ENCODE peak calls at places on chromosomes 2 and 18, in four cellular contexts. Y, I, F and W are unnamed samples.

GRCh38 chr2:143451622-143452021 is 322.4 kb downstream of the ARHGAP15 start:
- DNase-seq in I (no peak), Y (no peak), F (no peak), W (no peak)

GRCh38 chr2:71544919-71545571 is 91.7 kb downstream of the DYSF start:
- DNase-seq in Y (no peak), F (peak; percentile 61), I (no peak), W (no peak)

GRCh38 chr2:180411631-180412030 is 404.5 kb upstream of the CWC22 start:
- DNase-seq in Y (no peak), I (no peak), F (no peak), W (no peak)

GRCh38 chr2:204743368-204743960 is 198.2 kb downstream of the PARD3B start:
- DNase-seq in F (no peak), I (no peak), Y (no peak), W (no peak)

GRCh38 chr2:182941939-182942338 is 75.5 kb upstream of the FRZB start:
- DNase-seq in F (no peak), Y (no peak), I (no peak), W (no peak)

GRCh38 chr2:203498161-203498560 is 36.9 kb downstream of the RAPH1 start:
- DNase-seq in I (no peak), F (no peak), Y (no peak), W (no peak)

GRCh38 chr2:85705680-85706039 is 11.5 kb downstream of the GNLY start:
- DNase-seq in I (no peak), F (peak; percentile 80), Y (no peak), W (peak; percentile 85)

GRCh38 chr2:42830922-42831574 is 38.7 kb upstream of the HAAO start:
- DNase-seq in Y (no peak), F (peak; percentile 42), I (no peak), W (no peak)

GRCh38 chr2:62304429-62305417 is 108.8 kb downstream of the B3GNT2 start:
- DNase-seq in Y (no peak), F (peak; percentile 95), I (no peak), W (no peak)

GRCh38 chr18:62925031-62925688 is 209.8 kb downstream of the PHLPP1 start:
- DNase-seq in Y (no peak), I (no peak), F (no peak), W (no peak)

GRCh38 chr2:14501061-14501460 is 131.5 kb upstream of the LRATD1 start:
- DNase-seq in I (no peak), F (no peak), Y (no peak), W (no peak)

GRCh38 chr2:60070851-60071250 is 482.6 kb downstream of the BCL11A start:
- DNase-seq in Y (no peak), F (no peak), I (no peak), W (no peak)

GRCh38 chr2:27442282-27442980 is at the start of gene KRTCAP3:
- DNase-seq in Y (no peak), I (no peak), F (no peak), W (peak; percentile 31)

GRCh38 chr2:98457045-98457696 is 12.5 kb downstream of the INPP4A start:
- DNase-seq in Y (no peak), I (no peak), F (no peak), W (no peak)

GRCh38 chr2:181130686-181131085 is 150.3 kb downstream of the UBE2E3 start:
- DNase-seq in Y (no peak), F (no peak), I (no peak), W (no peak)

GRCh38 chr2:186713664-186714063 is 19.8 kb downstream of the FAM171B start:
- DNase-seq in I (no peak), F (no peak), Y (no peak), W (no peak)

GRCh38 chr2:168137510-168138180 is 109.8 kb downstream of the STK39 start:
- DNase-seq in I (no peak), F (no peak), Y (no peak), W (no peak)

GRCh38 chr2:130332271-130333073 is 10.2 kb upstream of the IMP4 start:
- DNase-seq in I (no peak), F (peak; percentile 87), Y (no peak), W (peak; percentile 93)

GRCh38 chr18:33901894-33902512 is 322.7 kb downstream of the NOL4 start:
- DNase-seq in F (no peak), I (no peak), Y (no peak), W (no peak)

GRCh38 chr2:16660039-16660619 is 5.5 kb downstream of the CYRIA start:
- DNase-seq in I (no peak), F (no peak), Y (no peak), W (no peak)

GRCh38 chr2:120935339-120936313 is 200.0 kb downstream of the GLI2 start:
- DNase-seq in Y (no peak), F (peak; percentile 69), I (no peak), W (no peak)

GRCh38 chr2:7730990-7731389 is 813.8 kb downstream of the RNF144A start:
- DNase-seq in I (no peak), F (no peak), Y (no peak), W (no peak)

GRCh38 chr2:188333751-188334524 is 42.3 kb downstream of the GULP1 start:
- DNase-seq in Y (peak; percentile 15), I (no peak), F (no peak), W (no peak)

GRCh38 chr2:75493230-75493629 is 67.5 kb downstream of the EVA1A start:
- DNase-seq in F (peak; percentile 66), Y (no peak), I (no peak), W (no peak)

GRCh38 chr18:3103576-3103975 is 90.6 kb upstream of the LPIN2 start:
- DNase-seq in F (no peak), I (no peak), Y (no peak), W (no peak)

GRCh38 chr2:108919571-108920373 is 69.2 kb downstream of the EDAR start:
- DNase-seq in Y (no peak), F (no peak), I (no peak), W (peak; percentile 81)

GRCh38 chr2:182426082-182426914 is 538 bp downstream of the PDE1A start:
- DNase-seq in F (no peak), Y (no peak), I (no peak), W (no peak)

GRCh38 chr2:199458806-199459285 is 1.1 kb upstream of the SATB2 start:
- DNase-seq in I (no peak), F (no peak), Y (no peak), W (no peak)

GRCh38 chr18:33579147-33579867 is 1.3 kb downstream of the ASXL3 start:
- DNase-seq in Y (no peak), I (no peak), F (no peak), W (no peak)

GRCh38 chr18:27017901-27018500 is 152.5 kb upstream of the AQP4 start:
- DNase-seq in I (no peak), F (no peak), Y (no peak), W (no peak)

GRCh38 chr2:48357351-48357750 is 172.6 kb upstream of the STON1 start:
- DNase-seq in F (no peak), Y (no peak), I (no peak), W (no peak)

GRCh38 chr2:68290825-68291224 is 28.9 kb downstream of the CNRIP1 start:
- DNase-seq in F (no peak), Y (no peak), I (no peak), W (no peak)

GRCh38 chr2:40435426-40436092 is 16.3 kb downstream of the SLC8A1 start:
- DNase-seq in F (no peak), Y (no peak), I (no peak), W (no peak)

GRCh38 chr2:222608081-222608480 is 47.8 kb downstream of the FARSB start:
- DNase-seq in F (no peak), Y (no peak), I (no peak), W (no peak)

GRCh38 chr2:47904903-47905453 is 1.3 kb downstream of the FBXO11 start:
- DNase-seq in I (no peak), F (peak; percentile 59), Y (peak; percentile 19), W (peak; percentile 87)

GRCh38 chr2:28707592-28707991 is 44.0 kb upstream of the PPP1CB start:
- DNase-seq in F (no peak), I (no peak), Y (no peak), W (no peak)

GRCh38 chr2:216740557-216741222 is 45.3 kb upstream of the IGFBP5 start:
- DNase-seq in F (no peak), Y (no peak), I (no peak), W (no peak)

GRCh38 chr18:7532942-7533341 is 34.2 kb upstream of the PTPRM start:
- DNase-seq in I (no peak), F (no peak), Y (no peak), W (no peak)
- H3K4me3 ChIP-seq in I (no peak overlapping the region), F (no peak overlapping the region), Y (no peak overlapping the region), W (no peak overlapping the region)

GRCh38 chr18:48488388-48488850 is 50.4 kb upstream of the CTIF start:
- DNase-seq in Y (no peak), I (no peak), F (peak; percentile 98), W (no peak)
- TF ChIP-seq POLR2A in Y (no peak), I (no peak), F (no peak), W (no peak)

DNA sequence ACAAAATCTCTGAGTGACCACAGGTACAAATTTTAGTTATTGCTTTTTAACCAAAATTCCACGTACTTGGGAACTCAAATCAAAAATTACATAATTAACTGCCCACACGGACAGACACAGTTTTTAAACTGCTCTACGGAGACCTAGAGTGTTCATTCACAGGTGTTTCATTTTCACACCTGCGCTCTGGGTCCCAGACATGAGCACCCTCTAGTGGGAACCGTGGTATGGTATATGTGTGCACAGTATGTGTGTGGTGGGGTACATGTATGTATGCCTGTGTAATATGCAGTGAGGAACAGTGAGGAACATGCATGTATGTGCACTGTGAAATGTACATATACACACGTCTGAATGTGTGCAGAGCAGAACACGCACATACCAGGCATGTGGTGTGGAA is 65.0 kb downstream of the PPP4R1 start:
- DNase-seq in I (no peak), F (no peak), Y (no peak), W (no peak)
- TF ChIP-seq CTCF in I (no peak), F (no peak), Y (no peak), W (no peak)

GRCh38 chr2:207474871-207475485 is 54.8 kb upstream of the CREB1 start:
- DNase-seq in F (peak; percentile 64), Y (no peak), I (no peak), W (no peak)
- H3K4me3 ChIP-seq in F (no peak overlapping the region), Y (no peak overlapping the region), I (no peak overlapping the region), W (no peak overlapping the region)

GRCh38 chr18:76524900-76525698 is 30.1 kb upstream of the ZNF516 start:
- DNase-seq in Y (no peak), I (no peak), F (no peak), W (no peak)
- TF ChIP-seq POLR2A in Y (no peak), I (no peak), F (no peak), W (no peak)

GRCh38 chr2:159639712-159640111 is 23.4 kb upstream of the BAZ2B start:
- DNase-seq in I (no peak), F (no peak), Y (no peak), W (no peak)
- TF ChIP-seq CTCF in I (no peak), F (no peak), Y (no peak), W (no peak)

GRCh38 chr2:44691174-44691785 is 250.2 kb upstream of the SIX3 start:
- DNase-seq in I (no peak), F (no peak), Y (no peak), W (no peak)
- H3K4me3 ChIP-seq in I (no peak overlapping the region), F (no peak overlapping the region), Y (no peak overlapping the region), W (no peak overlapping the region)